ENCODE peak calls at places on chromosomes 2 and 18, in five cellular contexts. E is body of pancreas, I is heart left ventricle, A is stomach, T is Peyer's patch. Z is an unnamed sample.

GRCh38 chr2:68031043-68031442 is 31.8 kb downstream of the C1D start:
- DNase-seq in E (no peak), I (no peak), A (no peak), T (no peak), Z (no peak)

GRCh38 chr2:190871539-190871938 is 9.1 kb upstream of the GLS start:
- DNase-seq in E (no peak), I (no peak), A (no peak), T (no peak), Z (peak; percentile 28)

GRCh38 chr2:240233891-240234502 is 93.5 kb upstream of the OTOS start:
- DNase-seq in E (no peak), I (peak; percentile 12), A (no peak), T (peak; percentile 34), Z (no peak)

GRCh38 chr2:46876741-46877384 is 38.7 kb downstream of the MCFD2 start:
- DNase-seq in E (no peak), I (peak; percentile 52), A (peak; percentile 37), T (no peak), Z (peak; percentile 73)

GRCh38 chr18:72460210-72460680 is 83.9 kb downstream of the CBLN2 start:
- DNase-seq in E (no peak), I (no peak), A (no peak), T (no peak), Z (no peak)

GRCh38 chr18:27311114-27311513 is 126.0 kb upstream of the CHST9 start:
- DNase-seq in E (no peak), I (no peak), A (no peak), T (no peak), Z (no peak)

GRCh38 chr2:219433666-219434467 is 776 bp upstream of the SPEG start:
- DNase-seq in E (no peak), I (no peak), A (no peak), T (no peak), Z (peak; percentile 81)

GRCh38 chr2:214808961-214809750 is at the start of gene BARD1:
- DNase-seq in E (peak; percentile 37), I (peak; percentile 40), A (peak; percentile 41), T (peak; percentile 66), Z (peak; percentile 82)

GRCh38 chr18:55625875-55626274 is 37.9 kb upstream of the TCF4 start:
- DNase-seq in E (no peak), I (no peak), A (no peak), T (no peak), Z (no peak)

GRCh38 chr2:162608901-162609300 is 229.7 kb downstream of the KCNH7 start:
- DNase-seq in E (no peak), I (no peak), A (no peak), T (no peak), Z (no peak)

GRCh38 chr2:192087398-192087958 is 107.3 kb downstream of the TMEFF2 start:
- DNase-seq in E (no peak), I (no peak), A (no peak), T (no peak), Z (no peak)

GRCh38 chr2:189142893-189143759 is 36.4 kb downstream of the COL5A2 start:
- DNase-seq in E (peak; percentile 43), I (no peak), A (peak; percentile 48), T (no peak), Z (peak; percentile 63)

GRCh38 chr18:69839989-69840388 is 107.7 kb downstream of the CD226 start:
- DNase-seq in E (no peak), I (no peak), A (no peak), T (no peak), Z (no peak)

GRCh38 chr2:154457291-154457690 is 241.2 kb upstream of the KCNJ3 start:
- DNase-seq in E (no peak), I (no peak), A (no peak), T (no peak), Z (no peak)

GRCh38 chr2:31529256-31529655 is 51.5 kb downstream of the SRD5A2 start:
- DNase-seq in E (no peak), I (no peak), A (no peak), T (no peak), Z (no peak)

GRCh38 chr2:207333599-207334308 is 168.0 kb upstream of the KLF7 start:
- DNase-seq in E (no peak), I (no peak), A (no peak), T (no peak), Z (no peak)

GRCh38 chr18:41113885-41114482 is 841.0 kb upstream of the PIK3C3 start:
- DNase-seq in E (no peak), I (no peak), A (no peak), T (no peak), Z (no peak)

GRCh38 chr18:61034581-61034980 is 298.6 kb upstream of the CDH20 start:
- DNase-seq in E (no peak), I (no peak), A (no peak), T (no peak), Z (no peak)

GRCh38 chr2:158004131-158004530 is 97.5 kb upstream of the UPP2 start:
- DNase-seq in E (no peak), I (no peak), A (no peak), T (no peak), Z (no peak)

GRCh38 chr2:41595235-41595634 is 452.6 kb upstream of the PKDCC start:
- DNase-seq in E (no peak), I (no peak), A (no peak), T (no peak), Z (no peak)

GRCh38 chr2:174593574-174594203 is 3.9 kb downstream of the WIPF1 start:
- DNase-seq in E (no peak), I (peak; percentile 42), A (no peak), T (no peak), Z (peak; percentile 94)

GRCh38 chr18:74841248-74841647 is 243.6 kb downstream of the ZNF407 start:
- DNase-seq in E (no peak), I (no peak), A (no peak), T (no peak), Z (no peak)

GRCh38 chr2:65604246-65604645 is 171.8 kb upstream of the SPRED2 start:
- DNase-seq in E (no peak), I (no peak), A (no peak), T (no peak), Z (no peak)

GRCh38 chr2:127187831-127188230 is 32.3 kb downstream of the CYP27C1 start:
- DNase-seq in E (no peak), I (no peak), A (no peak), T (no peak), Z (no peak)

GRCh38 chr2:210207929-210208328 is 17.3 kb downstream of the ACADL start:
- DNase-seq in E (no peak), I (no peak), A (no peak), T (no peak), Z (no peak)

GRCh38 chr2:129334696-129335095 is 644.8 kb upstream of the RAB6C start:
- DNase-seq in E (no peak), I (no peak), A (no peak), T (no peak), Z (no peak)

GRCh38 chr2:200962821-200963128 is 685 bp downstream of the ORC2 start:
- DNase-seq in E (no peak), I (peak; percentile 20), A (no peak), T (peak; percentile 48), Z (no peak)

GRCh38 chr2:200968162-200968561 is 4.7 kb upstream of the ORC2 start:
- DNase-seq in E (no peak), I (no peak), A (no peak), T (no peak), Z (peak; percentile 11)

GRCh38 chr2:200964498-200964897 is 1.0 kb upstream of the ORC2 start:
- DNase-seq in E (no peak), I (no peak), A (no peak), T (no peak), Z (peak; percentile 12)

GRCh38 chr2:200966770-200967169 is 3.3 kb upstream of the ORC2 start:
- DNase-seq in E (no peak), I (no peak), A (no peak), T (no peak), Z (peak; percentile 90)

DNA sequence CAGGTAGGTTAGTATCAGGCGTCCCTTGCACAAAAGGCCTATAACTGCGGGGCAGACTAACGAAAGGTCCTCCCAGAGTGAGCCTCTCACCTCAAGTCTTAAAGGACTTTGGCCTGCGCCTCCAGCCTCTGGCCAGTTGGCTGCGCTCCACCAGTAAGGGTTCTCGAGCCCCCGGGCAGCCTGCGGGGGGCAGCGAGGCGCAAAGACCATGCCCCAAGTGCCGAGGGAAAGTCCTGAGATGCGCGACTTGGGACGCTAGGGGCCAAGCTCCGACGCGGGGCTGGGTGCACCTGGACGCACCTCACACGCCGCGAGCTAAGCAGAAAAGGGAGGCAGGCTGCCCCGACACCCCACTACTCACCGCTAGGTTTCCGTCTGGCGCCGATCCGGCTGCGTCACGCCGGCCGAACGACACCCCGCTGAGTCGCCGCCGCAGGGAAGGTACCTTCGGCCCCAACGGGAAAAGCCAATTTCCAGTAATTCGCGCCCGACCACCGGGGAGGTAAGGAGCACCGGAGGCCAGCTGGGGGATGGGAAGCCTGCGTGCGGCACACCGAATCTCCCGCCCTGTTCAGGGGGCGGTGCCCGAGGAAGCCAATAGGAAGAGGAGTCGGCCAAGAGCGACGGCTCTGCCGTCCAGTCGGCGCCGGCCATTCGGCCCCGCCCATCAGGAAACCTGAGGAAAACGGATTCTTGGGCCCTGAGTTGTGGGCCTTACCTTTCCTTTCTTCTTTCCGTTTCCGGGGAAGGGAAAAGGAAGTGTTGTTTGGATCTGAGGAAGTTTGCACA is at the start of gene ORC2:
- DNase-seq in E (peak; percentile 97), I (peak; percentile 94), A (peak; percentile 96), T (peak; percentile 97), Z (peak; percentile 95)
- TF ChIP-seq POLR2A in E (peak; percentile 68), I (no peak), A (no peak), T (peak; percentile 38), Z (peak; percentile 56)

GRCh38 chr2:197034292-197034691 is 107.8 kb upstream of the PGAP1 start:
- DNase-seq in E (no peak), I (no peak), A (no peak), T (no peak), Z (no peak)

GRCh38 chr2:197034969-197035368 is 108.5 kb upstream of the PGAP1 start:
- DNase-seq in E (no peak), I (no peak), A (no peak), T (no peak), Z (no peak)

GRCh38 chr2:197031805-197032204 is 105.3 kb upstream of the PGAP1 start:
- DNase-seq in E (no peak), I (no peak), A (no peak), T (no peak), Z (no peak)

GRCh38 chr2:197030090-197030489 is 103.6 kb upstream of the PGAP1 start:
- DNase-seq in E (no peak), I (no peak), A (no peak), T (no peak), Z (no peak)

DNA sequence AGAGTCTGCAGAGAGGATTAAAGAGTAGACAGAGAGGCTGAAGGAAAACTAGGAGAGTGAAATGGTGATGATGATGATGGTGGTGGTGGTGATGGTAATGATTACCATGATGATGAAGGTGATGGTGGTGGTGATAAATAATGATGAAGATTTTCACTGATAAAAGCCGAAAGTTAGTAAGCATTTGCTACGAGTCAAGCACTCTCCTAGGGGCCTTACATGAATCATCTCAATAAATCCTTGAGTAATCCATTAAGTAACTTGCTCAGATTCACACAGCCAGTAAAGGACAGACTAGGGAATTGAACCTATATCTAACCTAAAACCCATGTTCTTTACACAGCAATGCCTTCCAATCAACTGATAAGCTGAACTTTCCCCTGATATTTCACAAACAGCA is 106.7 kb upstream of the PGAP1 start:
- DNase-seq in E (no peak), I (no peak), A (no peak), T (no peak), Z (no peak)
- TF ChIP-seq CTCF in E (no peak), I (no peak), A (no peak), T (no peak), Z (no peak)

GRCh38 chr2:177618270-177619253 is 226.0 kb downstream of the AGPS start:
- DNase-seq in E (peak; percentile 93), I (peak; percentile 91), A (peak; percentile 93), T (peak; percentile 94), Z (peak; percentile 90)
- TF ChIP-seq POLR2A in E (peak; percentile 81), I (no peak), A (no peak), T (no peak), Z (no peak)

GRCh38 chr2:224263571-224264043 is 138.3 kb downstream of the FAM124B start:
- DNase-seq in E (no peak), I (no peak), A (no peak), T (no peak), Z (no peak)
- TF ChIP-seq CTCF in E (no peak), I (no peak), A (no peak), T (no peak), Z (no peak)